ENCODE peak calls at places on chromosomes 6 and 20, in eight cellular contexts. H, P, Q, X, B, T, G and V are unnamed samples.

GRCh38 chr20:50572922-50573777 is 63.0 kb downstream of the PTPN1 start:
- DNase-seq in B (no peak), T (no peak), H (no peak), P (no peak), Q (peak; percentile 46), G (peak; percentile 9), X (peak; percentile 92), V (no peak)

GRCh38 chr20:4113996-4114603 is 98.7 kb upstream of the RNF24 start:
- DNase-seq in P (no peak), T (peak; percentile 84), H (no peak), B (no peak), Q (no peak), G (no peak), X (no peak), V (no peak)

GRCh38 chr20:34022154-34022842 is 28.6 kb downstream of the RALY start:
- DNase-seq in X (no peak), B (no peak), H (no peak), Q (no peak), T (no peak), P (peak; percentile 64), G (peak; percentile 34), V (no peak)

GRCh38 chr20:64140421-64140820 is 23.8 kb upstream of the MYT1 start:
- DNase-seq in Q (no peak), H (no peak), B (peak; percentile 1), P (no peak), X (no peak), T (no peak), G (no peak), V (no peak)

GRCh38 chr6:36624461-36625160 is 30.4 kb downstream of the SRSF3 start:
- DNase-seq in X (no peak), T (no peak), Q (no peak), G (no peak), B (no peak), P (no peak), H (peak; percentile 18), V (no peak)

GRCh38 chr6:1593286-1593957 is 16.3 kb upstream of the FOXC1 start:
- DNase-seq in H (no peak), Q (no peak), X (no peak), P (no peak), T (no peak), G (no peak), B (no peak), V (no peak)

GRCh38 chr6:46221221-46221793 is 50.5 kb upstream of the ENPP5 start:
- DNase-seq in G (peak; percentile 58), P (peak; percentile 36), Q (no peak), X (no peak), B (no peak), H (no peak), T (no peak), V (no peak)

GRCh38 chr6:147203311-147204059 is 732 bp upstream of the STXBP5 start:
- DNase-seq in G (peak; percentile 83), P (peak; percentile 81), Q (no peak), X (peak; percentile 67), B (peak; percentile 72), T (peak; percentile 69), H (peak; percentile 62), V (peak; percentile 88)

GRCh38 chr20:3680701-3681351 is 984 bp downstream of the ADAM33 start:
- DNase-seq in H (no peak), Q (no peak), P (no peak), T (no peak), G (no peak), B (no peak), X (no peak), V (no peak)

GRCh38 chr20:10619427-10619826 is 54.4 kb downstream of the JAG1 start:
- DNase-seq in G (no peak), X (no peak), H (no peak), Q (no peak), B (no peak), P (peak; percentile 85), T (no peak), V (no peak)

GRCh38 chr6:147220345-147220744 is 16.1 kb downstream of the STXBP5 start:
- DNase-seq in Q (no peak), P (no peak), X (no peak), G (no peak), B (no peak), T (no peak), H (no peak), V (no peak)

GRCh38 chr20:42936482-42936881 is 253.2 kb downstream of the PTPRT start:
- DNase-seq in Q (no peak), X (no peak), H (no peak), B (no peak), T (no peak), P (no peak), G (no peak), V (no peak)

GRCh38 chr6:30646450-30647038 is 389 bp upstream of the C6orf136 start:
- DNase-seq in H (peak; percentile 92), Q (no peak), B (peak; percentile 92), X (peak; percentile 91), G (peak; percentile 12), T (peak; percentile 94), P (no peak), V (peak; percentile 93)

GRCh38 chr20:47272893-47273590 is 83.5 kb downstream of the ZMYND8 start:
- DNase-seq in B (peak; percentile 55), G (peak; percentile 69), H (peak; percentile 66), Q (peak; percentile 20), X (no peak), T (peak; percentile 51), P (peak; percentile 85), V (peak; percentile 87)

GRCh38 chr6:34189806-34190503 is 44.1 kb upstream of the GRM4 start:
- DNase-seq in H (no peak), G (no peak), X (no peak), Q (no peak), T (no peak), P (no peak), B (peak; percentile 66), V (no peak)

GRCh38 chr6:6758915-6759654 is 170.6 kb downstream of the LY86 start:
- DNase-seq in X (peak; percentile 55), H (peak; percentile 67), P (peak; percentile 21), B (peak; percentile 16), Q (peak; percentile 16), G (peak; percentile 75), T (no peak), V (peak; percentile 64)

GRCh38 chr6:25899580-25900408 is 25.8 kb upstream of the SLC17A3 start:
- DNase-seq in X (no peak), T (no peak), H (no peak), Q (no peak), G (no peak), P (no peak), B (no peak), V (no peak)

GRCh38 chr6:3648724-3649123 is 102.8 kb downstream of the PXDC1 start:
- DNase-seq in G (no peak), H (no peak), B (no peak), X (no peak), P (no peak), T (no peak), Q (no peak), V (no peak)

GRCh38 chr6:49524541-49524940 is 24.8 kb downstream of the GLYATL3 start:
- DNase-seq in X (no peak), B (no peak), P (no peak), Q (no peak), G (no peak), H (no peak), T (no peak), V (no peak)

GRCh38 chr6:163841733-163842132 is 427.2 kb downstream of the QKI start:
- DNase-seq in T (no peak), P (no peak), H (no peak), Q (no peak), G (no peak), B (no peak), X (no peak), V (no peak)
- H3K27ac ChIP-seq in T (no peak overlapping the region), P (no peak overlapping the region), H (no peak overlapping the region), Q (no peak overlapping the region), G (no peak overlapping the region), B (no peak overlapping the region), X (no peak overlapping the region), V (no peak overlapping the region)

GRCh38 chr20:2626853-2627541 is 25.4 kb upstream of the NOP56 start:
- DNase-seq in X (peak; percentile 13), B (no peak), G (no peak), T (no peak), Q (no peak), H (peak; percentile 70), P (no peak), V (peak; percentile 68)

GRCh38 chr20:2625062-2625461 is 27.4 kb upstream of the NOP56 start:
- DNase-seq in X (no peak), Q (no peak), H (no peak), P (no peak), G (no peak), T (no peak), B (no peak), V (no peak)

GRCh38 chr20:2619337-2619736 is 33.1 kb upstream of the NOP56 start:
- DNase-seq in T (no peak), B (no peak), G (no peak), Q (no peak), X (no peak), H (no peak), P (no peak), V (no peak)

GRCh38 chr20:2619961-2620595 is 32.4 kb upstream of the NOP56 start:
- DNase-seq in T (no peak), H (no peak), X (no peak), P (peak; percentile 56), B (no peak), Q (no peak), G (no peak), V (peak; percentile 24)

GRCh38 chr20:2624190-2624589 is 28.2 kb upstream of the NOP56 start:
- DNase-seq in H (no peak), T (no peak), B (no peak), X (peak; percentile 52), Q (no peak), P (no peak), G (no peak), V (no peak)
- H3K27ac ChIP-seq in H (no peak overlapping the region), T (no peak overlapping the region), B (no peak overlapping the region), X (no peak overlapping the region), Q (no peak overlapping the region), P (no peak overlapping the region), G (no peak overlapping the region), V (no peak overlapping the region)

GRCh38 chr6:163943647-163944395 is 529.3 kb downstream of the QKI start:
- DNase-seq in H (no peak), X (no peak), B (no peak), T (peak; percentile 27), P (no peak), Q (no peak), G (peak; percentile 41), V (no peak)

GRCh38 chr6:163940705-163941470 is 526.4 kb downstream of the QKI start:
- DNase-seq in H (no peak), G (no peak), Q (no peak), T (no peak), X (no peak), B (no peak), P (no peak), V (no peak)

GRCh38 chr6:163944897-163945296 is 530.4 kb downstream of the QKI start:
- DNase-seq in P (no peak), G (no peak), X (peak; percentile 63), H (no peak), B (no peak), Q (no peak), T (no peak), V (no peak)

GRCh38 chr6:163941471-163941980 is 527.0 kb downstream of the QKI start:
- DNase-seq in T (no peak), H (no peak), X (no peak), B (no peak), Q (no peak), P (no peak), G (no peak), V (no peak)

GRCh38 chr6:163942790-163943189 is 528.3 kb downstream of the QKI start:
- DNase-seq in B (no peak), T (no peak), G (no peak), Q (no peak), X (no peak), H (no peak), P (no peak), V (no peak)
- H3K27ac ChIP-seq in B (no peak overlapping the region), T (peak overlapping the region; percentile 76), G (no peak overlapping the region), Q (no peak overlapping the region), X (no peak overlapping the region), H (no peak overlapping the region), P (no peak overlapping the region), V (no peak overlapping the region)

GRCh38 chr20:31681769-31682168 is 40.9 kb downstream of the BCL2L1 start:
- DNase-seq in H (no peak), P (no peak), B (no peak), X (no peak), Q (no peak), G (no peak), T (no peak), V (no peak)
- H3K27ac ChIP-seq in H (no peak overlapping the region), P (peak overlapping the region; percentile 36), B (no peak overlapping the region), X (peak overlapping the region; percentile 32), Q (no peak overlapping the region), G (peak overlapping the region; percentile 89), T (peak overlapping the region; percentile 26), V (no peak overlapping the region)